ENCODE peak calls at places on chromosome 9, in six cellular contexts. M, S, N, U, X and Q are unnamed samples.

GRCh38 chr9:76984476-76984875 is 35.0 kb upstream of the FOXB2 start:
- DNase-seq in X (no peak), S (no peak), N (no peak), M (no peak), U (no peak), Q (no peak)

GRCh38 chr9:125374443-125375309 is 113.0 kb downstream of the GAPVD1 start:
- DNase-seq in M (peak; percentile 48), N (peak; percentile 25), S (peak; percentile 66), U (peak; percentile 37), X (peak; percentile 86), Q (peak; percentile 73)

GRCh38 chr9:136992819-136993369 is 672 bp downstream of the PAXX start:
- DNase-seq in M (no peak), U (no peak), N (no peak), S (no peak), X (no peak), Q (no peak)

GRCh38 chr9:131657890-131658752 is 81.8 kb downstream of the RAPGEF1 start:
- DNase-seq in M (no peak), S (no peak), N (no peak), U (peak; percentile 17), X (peak; percentile 93), Q (no peak)

GRCh38 chr9:133237271-133237731 is 28.3 kb upstream of the OBP2B start:
- DNase-seq in N (no peak), M (no peak), X (peak; percentile 71), S (no peak), U (no peak), Q (no peak)

GRCh38 chr9:72309366-72310133 is 55.5 kb downstream of the ZFAND5 start:
- DNase-seq in X (peak; percentile 34), S (no peak), M (no peak), N (no peak), U (no peak), Q (no peak)

GRCh38 chr9:108184941-108185340 is 670.8 kb downstream of the ACTL7B start:
- DNase-seq in N (no peak), S (no peak), U (no peak), M (no peak), X (peak; percentile 72), Q (no peak)

GRCh38 chr9:86684148-86684547 is 263.2 kb downstream of the GAS1 start:
- DNase-seq in N (no peak), S (no peak), U (no peak), M (no peak), X (no peak), Q (no peak)

GRCh38 chr9:73782166-73782565 is 630.5 kb downstream of the ANXA1 start:
- DNase-seq in M (no peak), U (no peak), X (peak; percentile 12), S (no peak), N (no peak), Q (no peak)

GRCh38 chr9:110307191-110307590 is 30.5 kb downstream of the TXNDC8 start:
- DNase-seq in N (no peak), U (no peak), M (no peak), S (no peak), X (no peak), Q (no peak)

GRCh38 chr9:91392435-91392834 is 30.7 kb upstream of the AUH start:
- DNase-seq in U (no peak), N (no peak), M (no peak), S (no peak), X (no peak), Q (no peak)

GRCh38 chr9:15306068-15306756 is 804 bp downstream of the TTC39B start:
- DNase-seq in M (no peak), X (peak; percentile 78), S (peak; percentile 38), N (no peak), U (peak; percentile 70), Q (peak; percentile 76)

GRCh38 chr9:127392166-127392565 is 4.8 kb upstream of the SLC2A8 start:
- DNase-seq in U (no peak), X (no peak), S (peak; percentile 15), N (no peak), M (no peak), Q (no peak)
- H3K4me1 ChIP-seq in U (peaks cover 4% of the 10 kb centered on the region), X (peaks cover 9% of the 10 kb centered on the region), S (peaks cover 13% of the 10 kb centered on the region), N (peaks cover 29% of the 10 kb centered on the region), M (peaks cover 27% of the 10 kb centered on the region), Q (peaks cover 6% of the 10 kb centered on the region)

DNA sequence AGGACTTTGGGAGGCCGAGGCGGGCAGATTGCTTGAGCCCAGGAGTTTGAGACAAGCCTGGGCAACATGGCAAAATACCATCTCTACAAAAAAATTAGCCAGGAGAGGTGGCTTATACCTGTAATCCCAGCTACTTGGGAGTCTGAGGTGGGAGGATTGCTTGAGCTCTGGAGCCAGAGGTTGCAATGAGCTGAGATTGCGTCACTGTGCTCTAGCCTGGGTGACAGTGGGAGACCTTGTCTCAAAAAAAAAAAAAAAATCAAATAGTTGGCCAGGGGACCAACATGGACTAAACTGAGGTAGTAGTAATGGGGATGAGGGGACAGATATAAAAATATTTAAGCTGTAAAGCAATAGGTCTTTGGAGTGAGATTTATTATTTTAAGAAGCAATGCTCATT is 97.9 kb downstream of the UBE2R2 start:
- DNase-seq in N (no peak), U (no peak), S (no peak), M (no peak), X (no peak), Q (no peak)
- H3K36me3 ChIP-seq in N (peaks cover 21% of the 10 kb centered on the region), U (peaks cover 61% of the 10 kb centered on the region), S (peaks cover 9% of the 10 kb centered on the region), M (peaks cover 20% of the 10 kb centered on the region), X (peaks cover 46% of the 10 kb centered on the region), Q (peaks cover 19% of the 10 kb centered on the region)

DNA sequence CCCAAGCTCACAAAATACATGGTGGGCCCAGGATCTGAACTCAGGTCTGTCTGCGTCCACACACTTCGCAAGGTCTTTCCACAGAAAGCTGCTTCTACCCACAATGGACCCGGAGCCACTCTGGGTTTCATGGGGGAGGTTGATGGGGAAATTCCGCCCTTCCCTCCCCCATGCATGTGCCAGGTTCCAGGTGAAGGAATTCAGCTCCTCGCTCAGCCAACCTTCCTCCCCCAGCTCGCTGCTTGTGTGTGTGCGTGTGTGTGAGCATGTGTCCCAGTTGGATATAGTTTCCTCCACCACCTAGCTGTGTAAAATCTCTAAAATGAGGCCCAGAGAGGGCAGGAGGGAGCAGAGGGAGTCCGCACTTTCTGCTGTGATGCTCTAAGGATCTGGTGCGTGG is 1.0 kb downstream of the PTGS1 start:
- DNase-seq in N (no peak), U (no peak), X (no peak), S (no peak), M (no peak), Q (no peak)
- H3K4me3 ChIP-seq in N (no peak overlapping the region), U (peak overlapping the region; percentile 37), X (peak overlapping the region; percentile 75), S (no peak overlapping the region), M (no peak overlapping the region), Q (no peak overlapping the region)

DNA sequence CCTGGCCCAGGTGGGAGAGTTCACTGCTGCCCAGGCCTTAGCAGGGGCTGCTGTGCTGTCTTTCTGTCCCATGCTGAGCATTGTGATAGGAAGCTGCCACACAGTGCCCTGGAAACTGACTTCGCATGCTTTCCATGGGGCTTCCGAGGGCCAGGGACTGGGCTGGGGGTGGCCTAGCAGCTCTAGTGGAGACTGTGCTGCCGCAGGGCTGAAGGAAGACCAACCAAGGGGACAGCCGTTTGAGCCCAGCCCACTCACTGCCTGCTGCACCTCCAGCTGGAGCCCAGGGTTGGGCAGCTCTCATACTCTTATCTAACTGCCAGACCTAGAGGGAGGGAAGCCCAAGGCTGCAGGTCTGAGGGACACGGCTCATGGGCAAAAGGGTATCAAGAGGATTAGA is 79.2 kb downstream of the RGS3 start:
- DNase-seq in S (no peak), U (no peak), M (no peak), X (no peak), N (no peak), Q (no peak)
- H3K4me1 ChIP-seq in S (peaks cover 12% of the 10 kb centered on the region), U (peaks cover 23% of the 10 kb centered on the region), M (peaks cover 13% of the 10 kb centered on the region), X (no peaks in the 10 kb centered on the region), N (peaks cover 16% of the 10 kb centered on the region), Q (peaks cover 16% of the 10 kb centered on the region)

GRCh38 chr9:89476546-89476945 is 21.4 kb downstream of the SEMA4D start:
- DNase-seq in S (no peak), U (no peak), N (no peak), M (no peak), X (no peak), Q (no peak)
- H3K36me3 ChIP-seq in S (peaks cover 5% of the 10 kb centered on the region), U (no peaks in the 10 kb centered on the region), N (peaks cover 17% of the 10 kb centered on the region), M (peaks cover 23% of the 10 kb centered on the region), X (no peaks in the 10 kb centered on the region), Q (peaks cover 3% of the 10 kb centered on the region)

GRCh38 chr9:135076143-135076875 is 11.2 kb upstream of the OLFM1 start:
- DNase-seq in N (no peak), U (no peak), M (no peak), S (no peak), X (no peak), Q (no peak)
- H3K4me3 ChIP-seq in N (no peak overlapping the region), U (peak overlapping the region; percentile 58), M (no peak overlapping the region), S (no peak overlapping the region), X (peak overlapping the region; percentile 71), Q (no peak overlapping the region)

GRCh38 chr9:27422435-27422834 is 101.7 kb upstream of the IFNK start:
- DNase-seq in U (no peak), S (no peak), X (no peak), N (no peak), M (no peak), Q (no peak)

GRCh38 chr9:27423919-27424710 is 100.0 kb upstream of the IFNK start:
- DNase-seq in X (no peak), M (no peak), N (no peak), U (no peak), S (no peak), Q (no peak)

GRCh38 chr9:27425827-27426716 is 98.0 kb upstream of the IFNK start:
- DNase-seq in M (no peak), S (no peak), X (no peak), N (no peak), U (no peak), Q (no peak)

GRCh38 chr9:27426717-27427645 is 97.1 kb upstream of the IFNK start:
- DNase-seq in X (peak; percentile 36), U (no peak), N (no peak), S (no peak), M (no peak), Q (no peak)

DNA sequence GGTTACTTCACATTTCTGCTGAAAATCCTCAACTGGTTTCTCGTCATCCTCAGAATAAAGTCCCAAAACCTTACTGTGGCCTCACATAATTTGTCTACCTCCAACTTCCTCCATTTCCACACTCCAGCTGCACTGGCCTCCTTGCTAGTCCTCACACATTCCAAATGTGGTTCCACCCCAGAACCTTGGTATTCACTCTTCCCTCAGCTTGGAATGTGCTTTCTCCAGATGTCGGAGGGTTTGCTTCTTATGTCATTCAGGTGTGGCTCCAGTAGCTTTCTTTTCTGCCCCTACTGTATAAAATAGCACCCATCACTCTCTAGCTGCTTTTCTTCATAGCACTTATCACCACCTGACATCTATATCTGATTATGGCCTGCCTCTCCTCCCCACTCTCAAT is 102.5 kb upstream of the IFNK start:
- DNase-seq in U (no peak), M (no peak), X (no peak), S (no peak), N (no peak), Q (no peak)
- H3K4me1 ChIP-seq in U (peaks cover 6% of the 10 kb centered on the region), M (no peaks in the 10 kb centered on the region), X (no peaks in the 10 kb centered on the region), S (no peaks in the 10 kb centered on the region), N (no peaks in the 10 kb centered on the region), Q (no peaks in the 10 kb centered on the region)

DNA sequence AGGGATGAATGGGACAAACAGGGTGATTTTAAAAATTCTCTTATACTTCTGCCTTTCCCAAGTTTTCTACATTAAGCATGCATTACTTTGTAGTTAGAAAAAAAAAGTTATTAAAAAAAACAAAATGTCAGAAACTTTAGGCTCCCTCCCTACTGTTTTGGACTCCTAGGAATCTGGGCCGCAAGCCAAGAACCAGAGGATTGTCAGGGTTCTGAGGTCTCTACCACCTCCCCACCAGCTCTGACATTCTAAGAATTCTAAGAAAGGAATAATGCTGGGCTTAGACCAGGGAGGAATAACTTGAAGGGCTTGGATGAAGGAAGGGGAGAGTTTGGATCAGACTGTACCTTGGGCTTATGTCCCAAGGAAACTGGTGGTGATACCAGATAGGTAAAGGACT is 1.1 kb upstream of the ARHGEF39 start:
- DNase-seq in S (no peak), U (no peak), M (no peak), N (no peak), X (no peak), Q (no peak)
- H3K36me3 ChIP-seq in S (no peaks in the 10 kb centered on the region), U (peaks cover 15% of the 10 kb centered on the region), M (no peaks in the 10 kb centered on the region), N (no peaks in the 10 kb centered on the region), X (no peaks in the 10 kb centered on the region), Q (no peaks in the 10 kb centered on the region)